ENCODE peak calls at places on chromosomes 11 and 22, in six cellular contexts. L is transverse colon, B is A549, Y is ovary, Z is HCT116, W is endothelial cell of umbilical vein. V is an unnamed sample. For H3K4me1, the result is how much of the 10 kb centered on the place peaks cover.

GRCh38 chr11:19345519-19345847 is 104.7 kb upstream of the E2F8 start:
- DNase-seq in Y (no peak), B (no peak), L (no peak), W (no peak), Z (no peak), V (no peak)

GRCh38 chr11:34507156-34507555 is 6.4 kb downstream of the ELF5 start:
- DNase-seq in Y (no peak), W (no peak), L (no peak), Z (no peak), B (no peak), V (no peak)

GRCh38 chr22:46067159-46068111 is 82.9 kb upstream of the PPARA start:
- DNase-seq in B (no peak), Z (no peak), L (peak), Y (no peak), W (peak), V (no peak)

GRCh38 chr11:14587203-14587602 is 56.4 kb upstream of the PDE3B start:
- DNase-seq in Y (no peak), B (no peak), Z (no peak), L (no peak), W (no peak), V (no peak)

GRCh38 chr11:10858505-10859360 is 880 bp upstream of the ZBED5 start:
- DNase-seq in Y (no peak), W (peak), Z (no peak), L (peak), B (no peak), V (peak)

GRCh38 chr11:76588455-76589325 is 81.9 kb downstream of the LRRC32 start:
- DNase-seq in B (no peak), Z (no peak), L (peak), W (peak), Y (no peak), V (peak)

GRCh38 chr11:21963013-21963412 is 229.9 kb upstream of the ANO5 start:
- DNase-seq in Y (no peak), B (no peak), Z (no peak), L (no peak), W (no peak), V (no peak)

GRCh38 chr11:1873048-1873812 is 18.5 kb downstream of the PRR33 start:
- DNase-seq in Y (no peak), L (no peak), Z (no peak), B (no peak), W (no peak), V (peak)

GRCh38 chr11:44566952-44567875 is 1.8 kb downstream of the CD82 start:
- DNase-seq in L (no peak), Y (no peak), Z (no peak), W (no peak), B (no peak), V (no peak)

GRCh38 chr11:43419460-43419859 is 60.7 kb downstream of the TTC17 start:
- DNase-seq in W (peak), Y (no peak), Z (peak), L (peak), B (peak), V (no peak)

GRCh38 chr11:119918356-119918755 is 189.4 kb upstream of the NECTIN1 start:
- DNase-seq in L (no peak), W (no peak), Y (no peak), Z (no peak), B (no peak), V (no peak)

GRCh38 chr11:119921571-119921970 is 192.6 kb upstream of the NECTIN1 start:
- DNase-seq in L (no peak), Y (no peak), Z (no peak), B (no peak), W (no peak), V (no peak)

GRCh38 chr11:119920666-119921065 is 191.7 kb upstream of the NECTIN1 start:
- DNase-seq in Y (no peak), B (no peak), W (no peak), Z (no peak), L (no peak), V (no peak)

GRCh38 chr11:119916568-119916967 is 187.6 kb upstream of the NECTIN1 start:
- DNase-seq in Z (no peak), B (no peak), L (no peak), W (no peak), Y (no peak), V (no peak)

DNA sequence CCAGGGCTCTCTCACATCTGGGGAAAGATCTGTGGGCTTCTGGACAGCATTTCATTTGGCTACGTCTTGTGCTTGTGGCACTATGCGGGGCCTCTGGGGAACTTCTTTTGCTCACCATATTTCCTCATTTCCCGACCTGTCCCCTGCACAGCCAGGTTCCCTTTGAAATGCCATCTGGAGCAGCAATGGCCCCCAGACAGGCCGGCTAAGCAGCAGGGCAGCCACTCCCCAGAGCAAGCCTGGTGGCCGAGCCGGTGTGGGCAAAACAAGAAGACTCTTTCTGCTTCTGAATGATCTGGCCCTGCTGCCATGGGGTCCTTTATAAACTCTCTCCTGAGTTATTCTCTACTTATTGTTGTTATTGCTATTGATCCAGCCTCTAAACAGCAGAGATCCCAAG is 190.7 kb upstream of the NECTIN1 start:
- DNase-seq in B (no peak), W (no peak), Z (no peak), Y (no peak), L (no peak), V (no peak)
- H3K4me1 ChIP-seq in B (under half), W (under half), Z (under half), Y (under half), L (under half), V (under half)

DNA sequence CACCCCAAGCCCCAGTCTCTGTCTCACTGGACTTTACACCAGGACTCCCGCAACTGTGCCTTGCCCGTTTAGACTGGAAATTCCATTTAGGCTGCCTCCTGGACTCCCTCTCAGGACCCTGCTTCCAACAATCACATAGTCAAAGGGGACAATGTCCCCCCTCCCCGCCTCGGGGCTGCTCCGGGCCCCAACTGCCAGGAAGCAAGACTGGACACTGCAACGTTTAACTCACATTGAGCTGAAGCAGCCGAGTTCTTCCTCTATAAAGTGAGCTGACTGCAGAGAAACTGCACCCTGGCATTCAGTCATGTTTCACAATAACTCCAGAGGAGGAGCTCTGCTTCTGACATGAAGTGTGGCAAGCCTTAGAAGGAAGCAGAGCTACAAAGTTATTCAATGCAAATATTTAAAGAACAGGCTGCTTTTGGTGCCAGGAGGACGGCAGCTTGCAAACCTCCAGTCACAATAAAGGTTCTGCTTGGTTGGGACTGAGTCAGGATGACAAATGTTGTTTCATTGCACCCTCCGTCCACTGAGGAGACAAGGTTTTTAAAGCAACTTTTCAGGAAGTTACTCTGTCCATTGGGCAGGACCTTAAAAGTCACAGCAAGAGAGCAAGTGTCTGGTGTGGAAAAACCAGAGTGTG is 19.9 kb downstream of the PACSIN2 start:
- DNase-seq in W (peak), B (peak), Z (no peak), L (peak), Y (no peak), V (peak)
- TF ChIP-seq POLR2A in W (no peak), B (peak), Z (no peak), L (peak), Y (no peak), V (peak)

GRCh38 chr22:40056163-40056958 is 61.6 kb downstream of the FAM83F start:
- DNase-seq in L (no peak), W (no peak), B (no peak), Z (no peak), Y (no peak), V (no peak)
- H3K4me1 ChIP-seq in L (under half), W (under half), B (under half), Z (under half), Y (under half), V (under half)

DNA sequence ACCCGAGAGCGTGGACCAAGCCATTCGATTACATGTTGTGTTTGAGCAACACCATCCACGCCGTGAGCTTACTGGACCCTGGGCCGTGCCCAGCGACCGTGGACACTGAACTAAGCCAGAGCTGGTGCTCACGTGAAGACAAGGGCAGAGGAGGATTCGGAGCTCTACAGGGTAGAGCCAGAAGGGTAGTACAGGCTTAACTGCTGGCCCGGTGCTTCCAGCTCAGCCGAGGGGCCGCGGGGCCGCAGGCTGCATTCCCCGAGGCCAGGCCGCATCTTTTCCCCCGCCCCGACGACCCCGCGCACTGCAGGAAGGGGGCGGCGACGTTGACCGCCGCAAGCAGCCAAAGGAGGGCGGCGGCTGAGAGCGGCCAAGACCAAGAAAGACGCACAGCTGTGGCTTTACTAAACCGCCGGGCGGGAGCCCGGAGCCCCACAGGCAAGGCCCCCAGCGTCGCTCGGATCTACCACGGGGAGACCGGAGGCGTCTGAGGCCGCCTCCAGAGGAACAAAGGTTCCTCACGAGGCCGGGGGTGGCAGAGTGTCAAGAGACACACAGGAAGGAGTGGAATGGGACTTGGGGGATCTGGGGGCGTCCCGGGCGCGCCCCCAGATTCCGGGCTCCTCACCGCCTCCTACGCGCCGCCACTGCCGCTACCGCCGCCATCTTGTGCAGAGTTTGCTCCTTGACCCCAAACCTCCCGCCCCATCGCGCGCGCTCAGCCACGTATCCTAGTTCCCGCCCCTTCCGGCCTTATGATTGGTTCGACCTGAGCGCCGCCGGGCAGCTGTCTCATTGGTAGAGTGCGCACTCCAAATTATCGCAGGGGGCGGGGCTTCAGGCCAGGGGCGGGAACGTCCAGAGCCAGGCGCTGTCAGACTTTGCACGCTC is at the start of gene GANAB:
- DNase-seq in Y (peak), Z (peak), L (peak), B (peak), W (peak), V (peak)
- TF ChIP-seq POLR2A in Y (peak), Z (peak), L (peak), B (peak), W (peak), V (peak)

GRCh38 chr22:49575703-49576081 is 252.0 kb downstream of the BRD1 start:
- DNase-seq in L (no peak), B (no peak), Z (no peak), W (no peak), Y (no peak), V (no peak)
- H3K4me1 ChIP-seq in L (under half), B (under half), Z (under half), W (under half), Y (under half), V (under half)

DNA sequence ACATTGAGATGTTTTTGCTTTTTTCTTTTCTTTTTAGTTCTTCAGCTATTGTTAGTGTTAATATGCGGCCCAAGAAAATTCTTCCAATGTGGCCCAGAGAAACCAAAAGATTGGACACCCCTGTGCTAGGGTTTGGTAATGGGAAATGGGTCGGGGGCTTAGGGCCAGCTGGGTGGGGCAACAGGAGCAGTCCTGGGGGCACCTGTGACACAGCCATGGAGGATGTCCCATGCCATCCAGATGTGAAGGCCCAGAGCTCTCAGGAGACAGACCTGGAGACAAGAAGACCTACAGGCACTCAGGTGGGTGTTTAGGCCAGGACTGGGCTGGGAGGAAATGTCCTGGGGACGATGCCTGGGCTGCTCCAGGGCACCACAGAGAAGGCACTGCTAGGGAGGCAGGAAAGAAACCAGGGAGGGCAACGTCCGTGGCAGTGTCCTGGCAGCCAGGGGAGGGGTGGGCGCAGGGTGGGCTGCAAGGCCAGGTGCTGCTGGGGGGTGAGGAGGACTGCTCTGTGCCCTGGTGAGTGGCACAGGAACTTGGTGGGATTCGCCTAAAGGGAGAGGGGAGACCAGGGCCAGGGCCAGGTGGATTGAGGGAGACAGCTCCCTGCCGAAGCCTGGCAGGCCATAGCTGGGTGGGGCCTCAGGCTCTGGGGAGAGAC is 21.4 kb downstream of the RELT start:
- DNase-seq in W (no peak), L (no peak), Z (no peak), Y (no peak), B (no peak), V (no peak)
- TF ChIP-seq POLR2A in W (no peak), L (no peak), Z (no peak), Y (no peak), B (no peak), V (no peak)